ENCODE peak calls at places on chromosomes 4 and X, in four cellular contexts. Q is lower lobe of right lung, C is PC-3, V is NT2/D1. S is an unnamed sample.

GRCh38 chrX:48854898-48855297 is 19.5 kb upstream of the PCSK1N start:
- DNase-seq in Q (no peak), V (no peak), C (peak; percentile 67), S (no peak)

GRCh38 chr4:89029591-89029990 is 27.4 kb downstream of the FAM13A start:
- DNase-seq in V (no peak), Q (no peak), C (no peak), S (no peak)

GRCh38 chr4:120155287-120155686 is 88.6 kb upstream of the MAD2L1 start:
- DNase-seq in V (no peak), Q (no peak), C (no peak), S (no peak)

GRCh38 chr4:146477054-146477453 is 44.7 kb downstream of the SLC10A7 start:
- DNase-seq in V (no peak), C (no peak), Q (no peak), S (no peak)

GRCh38 chr4:183314806-183315205 is 5.3 kb downstream of the CLDN22 start:
- DNase-seq in Q (no peak), C (no peak), V (no peak), S (no peak)

GRCh38 chr4:120156115-120156718 is 89.6 kb upstream of the MAD2L1 start:
- DNase-seq in C (peak; percentile 75), V (peak; percentile 73), Q (no peak), S (no peak)

GRCh38 chr4:8245879-8246833 is 23.4 kb upstream of the HTRA3 start:
- DNase-seq in Q (peak; percentile 84), V (no peak), C (no peak), S (peak; percentile 41)

GRCh38 chrX:13756381-13756780 is 21.8 kb downstream of the OFD1 start:
- DNase-seq in Q (no peak), C (no peak), V (no peak), S (no peak)

GRCh38 chr4:1202526-1203378 is 30.4 kb upstream of the SPON2 start:
- DNase-seq in C (no peak), V (no peak), Q (no peak), S (peak; percentile 56)

GRCh38 chr4:48329193-48329592 is 12.1 kb upstream of the SLAIN2 start:
- DNase-seq in C (peak; percentile 32), V (no peak), Q (no peak), S (no peak)

GRCh38 chr4:159506801-159507517 is 404.1 kb downstream of the RAPGEF2 start:
- DNase-seq in C (no peak), V (no peak), Q (no peak), S (no peak)

GRCh38 chr4:165537028-165537648 is 158.3 kb downstream of the CPE start:
- DNase-seq in Q (no peak), V (peak; percentile 27), C (peak; percentile 77), S (peak; percentile 9)

GRCh38 chrX:112945796-112946195 is 105.2 kb upstream of the AMOT start:
- DNase-seq in Q (no peak), C (no peak), V (no peak), S (no peak)

GRCh38 chrX:413322-414201 is 26.9 kb upstream of the PPP2R3B start:
- DNase-seq in C (no peak), Q (no peak), V (peak; percentile 56), S (peak; percentile 84)

GRCh38 chr4:6374575-6374974 is 97.8 kb downstream of the PPP2R2C start:
- DNase-seq in C (no peak), Q (peak; percentile 10), V (no peak), S (no peak)

GRCh38 chr4:11698846-11699590 is 270.3 kb upstream of the HS3ST1 start:
- DNase-seq in V (no peak), C (peak; percentile 92), Q (no peak), S (no peak)

GRCh38 chr4:157977086-157977485 is 195.7 kb downstream of the GASK1B start:
- DNase-seq in Q (no peak), V (no peak), C (no peak), S (no peak)

GRCh38 chr4:72701987-72702819 is 133.2 kb upstream of the ADAMTS3 start:
- DNase-seq in Q (no peak), C (peak; percentile 80), V (peak; percentile 15), S (peak; percentile 19)

GRCh38 chrX:19912-20571 is 261.1 kb upstream of the PLCXD1 start:
- DNase-seq in C (peak; percentile 0), Q (no peak), V (no peak), S (no peak)

GRCh38 chr4:88442636-88443260 is 14.2 kb upstream of the HERC5 start:
- DNase-seq in V (no peak), C (no peak), Q (no peak), S (no peak)

GRCh38 chr4:15832523-15833451 is 54.7 kb downstream of the CD38 start:
- DNase-seq in Q (no peak), V (no peak), C (no peak), S (no peak)

DNA sequence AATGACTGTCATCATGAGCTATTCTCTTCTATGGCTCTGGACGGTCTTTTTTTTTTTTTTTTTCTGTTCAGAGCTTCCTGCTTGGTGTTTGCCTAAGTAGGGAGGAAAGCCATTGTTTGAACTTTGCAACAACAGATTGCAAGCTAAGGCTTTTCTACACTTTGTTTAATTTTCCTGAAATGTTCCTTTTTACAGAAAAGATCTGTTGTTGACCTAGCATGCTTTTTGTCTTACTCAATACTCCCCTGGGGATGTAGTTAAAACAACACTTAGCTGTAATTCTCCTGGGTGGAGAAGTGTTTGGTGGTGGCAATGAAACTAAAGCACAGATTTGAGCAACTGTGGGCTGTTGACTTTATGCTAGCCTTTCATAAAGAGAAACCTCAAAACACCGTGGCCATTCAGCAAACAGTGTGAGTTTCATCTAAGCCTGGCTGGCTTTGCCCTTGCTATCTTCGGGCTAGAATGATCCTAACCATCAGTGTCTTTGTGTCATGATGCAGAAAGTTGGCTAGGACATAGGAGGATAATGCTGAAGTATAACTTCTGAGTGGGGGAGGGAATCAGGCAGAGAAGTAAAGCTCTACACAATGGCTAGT is 110.5 kb downstream of the ANXA3 start:
- DNase-seq in V (no peak), Q (no peak), C (peak; percentile 30), S (no peak)
- H3K4me3 ChIP-seq in V (no peak overlapping the region), Q (no peak overlapping the region), C (no peak overlapping the region), S (no peak overlapping the region)

DNA sequence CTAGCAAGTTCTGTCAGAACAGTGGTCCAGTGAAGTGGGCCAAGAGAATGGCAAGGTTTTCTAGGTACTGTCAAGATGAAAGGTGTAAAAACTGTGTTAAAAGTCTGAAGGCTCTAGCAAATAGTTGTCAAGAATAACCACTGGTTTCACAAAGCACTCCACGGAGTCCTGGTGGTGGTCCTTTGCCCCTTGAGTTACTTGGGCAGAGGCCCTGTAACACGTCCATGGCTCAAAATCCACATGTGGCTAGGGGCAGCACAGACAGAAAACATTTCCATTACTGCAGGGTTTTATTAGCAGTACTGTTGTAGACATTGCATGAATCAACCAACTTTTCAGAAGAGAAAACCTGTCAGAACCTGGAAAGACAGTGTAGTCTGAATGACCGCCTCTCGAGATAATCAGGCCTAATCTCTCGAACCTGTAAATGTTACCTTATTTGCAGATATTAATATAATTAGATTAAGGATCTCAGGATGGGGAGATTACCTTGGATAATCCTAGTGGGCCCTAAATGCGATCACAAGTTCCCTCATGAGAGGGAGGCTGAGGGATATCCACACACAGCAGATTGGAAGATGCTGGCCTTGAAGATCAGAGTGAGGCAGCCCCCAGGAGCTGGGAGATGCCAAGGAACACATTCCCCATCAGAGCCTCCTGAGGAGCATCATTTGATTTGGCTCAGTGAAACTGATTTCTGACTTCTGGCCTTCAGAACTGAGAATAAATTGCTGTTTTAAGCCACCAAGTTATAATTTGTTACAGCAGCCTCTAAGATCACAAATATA is 34.7 kb downstream of the ERVMER34-1 start:
- DNase-seq in Q (no peak), V (no peak), C (no peak), S (no peak)
- H3K36me3 ChIP-seq in Q (peaks cover 20% of the 10 kb centered on the region), V (peaks cover 61% of the 10 kb centered on the region), C (peaks cover 30% of the 10 kb centered on the region), S (peaks cover 34% of the 10 kb centered on the region)

DNA sequence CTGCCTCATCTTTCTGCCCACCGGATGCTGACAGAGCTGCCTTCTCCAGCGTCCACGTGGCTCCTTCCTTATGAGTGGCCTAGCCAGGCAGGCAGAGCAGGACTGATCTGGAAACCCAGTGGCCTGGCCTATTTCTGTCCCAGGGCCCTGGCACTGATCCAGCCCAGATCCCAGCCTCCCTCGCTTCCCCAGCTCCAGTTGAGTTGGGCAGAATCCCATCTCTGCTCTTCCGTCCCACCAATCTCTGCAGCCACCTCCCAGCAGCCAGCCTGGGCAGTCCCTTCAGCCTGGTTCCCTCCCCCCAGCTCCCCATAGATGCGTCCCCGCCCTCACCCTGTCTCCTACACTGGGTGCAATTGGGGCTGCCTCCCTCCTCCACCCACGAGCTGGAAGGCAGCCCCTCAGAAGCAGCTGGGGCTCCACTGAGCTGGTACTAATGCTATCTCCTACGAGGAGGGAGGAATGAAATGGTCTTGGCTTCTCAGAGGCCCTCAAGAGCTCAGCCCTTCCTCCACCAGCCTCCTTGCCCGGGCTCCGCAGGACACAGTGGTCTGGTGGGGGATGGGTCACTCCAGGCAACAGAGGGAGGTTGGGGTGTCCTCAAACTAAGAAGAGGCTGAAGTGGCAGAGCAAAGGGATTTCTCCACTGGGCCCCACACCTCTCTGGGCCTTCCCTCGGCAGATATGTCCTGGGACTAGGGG is 94.2 kb downstream of the PJA1 start:
- DNase-seq in Q (no peak), V (no peak), C (no peak), S (peak; percentile 46)
- H3K27me3 ChIP-seq in Q (no peaks in the 10 kb centered on the region), V (peaks cover 13% of the 10 kb centered on the region), C (no peaks in the 10 kb centered on the region), S (no peaks in the 10 kb centered on the region)

GRCh38 chr4:77818667-77819408 is at the start of gene CNOT6L:
- DNase-seq in V (no peak), Q (peak; percentile 92), C (peak; percentile 68), S (peak; percentile 72)

GRCh38 chr4:77819836-77820679 is 890 bp upstream of the CNOT6L start:
- DNase-seq in C (peak; percentile 80), V (peak; percentile 70), Q (peak; percentile 94), S (peak; percentile 94)

GRCh38 chr4:77820836-77821561 is 1.8 kb upstream of the CNOT6L start:
- DNase-seq in C (no peak), Q (no peak), V (no peak), S (no peak)

GRCh38 chr4:77819409-77819835 is 254 bp upstream of the CNOT6L start:
- DNase-seq in V (no peak), C (no peak), Q (no peak), S (no peak)

DNA sequence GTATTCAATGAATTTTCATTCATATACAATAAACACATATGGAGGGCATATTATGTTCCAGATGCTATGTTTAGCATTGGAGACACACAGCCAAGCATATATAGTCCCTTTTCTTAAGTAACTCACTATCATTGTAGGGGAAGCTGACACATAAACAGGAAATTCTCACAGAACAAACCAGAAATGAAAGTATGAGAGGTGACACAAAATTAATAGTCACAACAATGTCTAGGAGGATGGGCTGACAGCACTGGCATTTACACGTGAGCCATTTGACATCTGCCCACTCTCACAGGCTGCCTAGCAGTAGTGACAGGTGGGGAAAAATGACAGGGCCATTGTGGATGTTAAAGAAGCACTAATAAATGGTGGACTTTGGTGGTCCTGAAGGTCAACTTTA is 2.6 kb upstream of the CNOT6L start:
- DNase-seq in Q (no peak), C (no peak), V (no peak), S (no peak)
- H3K4me3 ChIP-seq in Q (no peak overlapping the region), C (no peak overlapping the region), V (no peak overlapping the region), S (no peak overlapping the region)

S was measured in H7.